ENCODE peak calls at places on chromosomes 11 and 22, in nine cellular contexts. P is mucosa of gallbladder; M is globus pallidus; B is SW480; L is stimulated activated CD8-positive, alpha-beta memory T cell treated with anti-CD3 and anti-CD28 coated beads, Interleukin-15, amount 100 ng/mL, for 24 hours; D is NCI-H1092; K is T1000; J is colonic mucosa; W is PC-9. G is an unnamed sample.

GRCh38 chr11:89633125-89633695 is 76.9 kb upstream of the TRIM77 start:
- DNase-seq in P (no peak), M (peak), B (no peak), L (no peak), D (no peak), K (no peak), J (no peak), W (no peak), G (no peak)

GRCh38 chr11:74001822-74002286 is 7.0 kb downstream of the UCP3 start:
- DNase-seq in P (no peak), M (no peak), B (no peak), L (no peak), D (no peak), K (no peak), J (no peak), W (no peak), G (no peak)

GRCh38 chr11:9057032-9057431 is 34.4 kb downstream of the SCUBE2 start:
- DNase-seq in P (no peak), M (no peak), B (no peak), L (no peak), D (no peak), K (no peak), J (no peak), W (no peak), G (no peak)

GRCh38 chr11:67698247-67698646 is 23.8 kb upstream of the ALDH3B2 start:
- DNase-seq in P (no peak), M (no peak), B (peak), L (no peak), D (no peak), K (no peak), J (no peak), W (no peak), G (no peak)

GRCh38 chr11:62433141-62433543 is 14.3 kb downstream of the SCGB1A1 start:
- DNase-seq in P (no peak), M (no peak), B (no peak), L (no peak), D (no peak), K (no peak), J (no peak), W (no peak), G (no peak)

GRCh38 chr11:58688779-58689503 is 42.8 kb downstream of the GLYAT start:
- DNase-seq in P (no peak), M (no peak), B (no peak), L (no peak), D (no peak), K (no peak), J (no peak), W (no peak), G (no peak)

GRCh38 chr11:76327756-76328388 is 53.1 kb downstream of the THAP12 start:
- DNase-seq in P (no peak), M (no peak), B (no peak), L (no peak), D (peak), K (no peak), J (no peak), W (no peak), G (no peak)

GRCh38 chr22:21712751-21713427 is 22.7 kb downstream of the YPEL1 start:
- DNase-seq in P (peak), M (peak), B (peak), L (no peak), D (peak), K (peak), J (peak), W (peak), G (peak)

GRCh38 chr11:9765320-9766101 is 101.6 kb downstream of the SWAP70 start:
- DNase-seq in P (peak), M (no peak), B (peak), L (no peak), D (peak), K (peak), J (no peak), W (peak), G (no peak)

GRCh38 chr22:42976131-42976530 is 38.8 kb downstream of the PACSIN2 start:
- DNase-seq in P (no peak), M (no peak), B (no peak), L (no peak), D (no peak), K (no peak), J (peak), W (no peak), G (no peak)

GRCh38 chr11:17760102-17761029 is 25.8 kb downstream of the KCNC1 start:
- DNase-seq in P (peak), M (peak), B (peak), L (no peak), D (peak), K (no peak), J (peak), W (peak), G (peak)

GRCh38 chr11:121024989-121025388 is 1.1 kb downstream of the TBCEL start:
- DNase-seq in P (no peak), M (no peak), B (no peak), L (no peak), D (no peak), K (no peak), J (no peak), W (no peak), G (peak)

GRCh38 chr22:26701323-26701722 is 43.9 kb downstream of the MIAT start:
- DNase-seq in P (no peak), M (no peak), B (no peak), L (no peak), D (no peak), K (no peak), J (no peak), W (no peak), G (no peak)

GRCh38 chr11:80529722-80530121 is 1088.9 kb upstream of the TENM4 start:
- DNase-seq in P (peak), M (no peak), B (peak), L (no peak), D (no peak), K (no peak), J (no peak), W (no peak), G (no peak)

GRCh38 chr22:43711681-43712080 is 100.4 kb downstream of the EFCAB6 start:
- DNase-seq in P (no peak), M (no peak), B (no peak), L (no peak), D (no peak), K (no peak), J (no peak), W (no peak), G (no peak)

GRCh38 chr11:6414874-6415328 is 4.0 kb downstream of the APBB1 start:
- DNase-seq in P (no peak), M (no peak), B (no peak), L (no peak), D (no peak), K (no peak), J (no peak), W (no peak), G (no peak)

GRCh38 chr11:48170176-48170839 is 46.3 kb upstream of the OR4B1 start:
- DNase-seq in P (no peak), M (no peak), B (no peak), L (no peak), D (no peak), K (no peak), J (no peak), W (no peak), G (peak)

GRCh38 chr22:27113211-27114030 is 456.0 kb downstream of the MIAT start:
- DNase-seq in P (peak), M (peak), B (peak), L (no peak), D (no peak), K (peak), J (peak), W (peak), G (no peak)

GRCh38 chr11:115145316-115145715 is 358.9 kb downstream of the CADM1 start:
- DNase-seq in P (no peak), M (no peak), B (no peak), L (no peak), D (peak), K (no peak), J (no peak), W (no peak), G (no peak)

GRCh38 chr22:18110194-18110943 is at the start of gene TUBA8:
- DNase-seq in P (no peak), M (no peak), B (peak), L (no peak), D (peak), K (no peak), J (no peak), W (peak), G (no peak)

GRCh38 chr22:44171486-44172076 is 9.1 kb upstream of the PARVG start:
- DNase-seq in P (no peak), M (no peak), B (no peak), L (no peak), D (no peak), K (no peak), J (no peak), W (no peak), G (no peak)

GRCh38 chr11:33835143-33835878 is 56.6 kb downstream of the LMO2 start:
- DNase-seq in P (no peak), M (peak), B (peak), L (no peak), D (peak), K (peak), J (no peak), W (peak), G (peak)

GRCh38 chr11:68449951-68450350 is 10.6 kb upstream of the PPP6R3 start:
- DNase-seq in P (no peak), M (no peak), B (no peak), L (no peak), D (no peak), K (no peak), J (no peak), W (no peak), G (no peak)

GRCh38 chr11:94762208-94762607 is 5.9 kb upstream of the AMOTL1 start:
- DNase-seq in P (no peak), M (no peak), B (peak), L (no peak), D (no peak), K (no peak), J (no peak), W (peak), G (no peak)

GRCh38 chr11:121426476-121427454 is 25.3 kb upstream of the SORL1 start:
- DNase-seq in P (peak), M (no peak), B (peak), L (peak), D (peak), K (no peak), J (peak), W (no peak), G (peak)

GRCh38 chr11:62444271-62444833 is 25.5 kb downstream of the SCGB1A1 start:
- DNase-seq in P (peak), M (peak), B (no peak), L (no peak), D (peak), K (peak), J (peak), W (no peak), G (no peak)

GRCh38 chr22:37428649-37429586 is 1.6 kb upstream of the ELFN2 start:
- DNase-seq in P (peak), M (no peak), B (no peak), L (no peak), D (no peak), K (no peak), J (peak), W (no peak), G (peak)

GRCh38 chr11:7060828-7061227 is 28.0 kb upstream of the RBMXL2 start:
- DNase-seq in P (no peak), M (no peak), B (peak), L (no peak), D (no peak), K (peak), J (no peak), W (no peak), G (peak)

GRCh38 chr11:45017329-45017728 is 66.6 kb upstream of the TP53I11 start:
- DNase-seq in P (no peak), M (no peak), B (no peak), L (no peak), D (no peak), K (no peak), J (no peak), W (no peak), G (no peak)

GRCh38 chr11:119149371-119150275 is 771 bp downstream of the ABCG4 start:
- DNase-seq in P (no peak), M (no peak), B (no peak), L (no peak), D (no peak), K (no peak), J (no peak), W (no peak), G (no peak)

G was measured in trophoblast cell.